ENCODE peak calls at places on chromosomes 5 and 9, in ten cellular contexts. One of them, this sample, is unnamed.

GRCh38 chr5:457195-457961 is 14.4 kb downstream of the EXOC3 start:
- DNase-seq in astrocyte: no peak
- DNase-seq in activated CD4-positive, alpha-beta T cell treated with anti-CD3 and anti-CD28 coated beads for 36 hours: peak; percentile 6
- DNase-seq in stimulated activated CD8-positive, alpha-beta memory T cell treated with anti-CD3 and anti-CD28 coated beads, Interleukin-4, amount 100 ng/mL, for 1 hour: no peak
- DNase-seq in neural crest cell: no peak
- DNase-seq in iris pigment epithelial cell: no peak
- DNase-seq in WTC11: no peak
- DNase-seq in NCI-H2107: no peak
- DNase-seq in uterus: no peak
- DNase-seq in GM20000: no peak
- DNase-seq in this sample: no peak

GRCh38 chr9:22241024-22241423 is 205.6 kb upstream of the DMRTA1 start:
- DNase-seq in uterus: no peak
- DNase-seq in neural crest cell: no peak
- DNase-seq in GM20000: no peak
- DNase-seq in stimulated activated CD8-positive, alpha-beta memory T cell treated with anti-CD3 and anti-CD28 coated beads, Interleukin-4, amount 100 ng/mL, for 1 hour: no peak
- DNase-seq in activated CD4-positive, alpha-beta T cell treated with anti-CD3 and anti-CD28 coated beads for 36 hours: no peak
- DNase-seq in iris pigment epithelial cell: no peak
- DNase-seq in NCI-H2107: no peak
- DNase-seq in astrocyte: peak; percentile 20
- DNase-seq in WTC11: no peak
- DNase-seq in this sample: no peak

GRCh38 chr9:706606-707451 is 134.7 kb upstream of the DMRT1 start:
- DNase-seq in neural crest cell: peak; percentile 34
- DNase-seq in astrocyte: peak; percentile 62
- DNase-seq in NCI-H2107: no peak
- DNase-seq in WTC11: peak; percentile 64
- DNase-seq in GM20000: peak; percentile 60
- DNase-seq in stimulated activated CD8-positive, alpha-beta memory T cell treated with anti-CD3 and anti-CD28 coated beads, Interleukin-4, amount 100 ng/mL, for 1 hour: no peak
- DNase-seq in iris pigment epithelial cell: peak; percentile 77
- DNase-seq in uterus: peak; percentile 71
- DNase-seq in activated CD4-positive, alpha-beta T cell treated with anti-CD3 and anti-CD28 coated beads for 36 hours: peak; percentile 43
- DNase-seq in this sample: peak; percentile 61

GRCh38 chr5:14767942-14768837 is 103.4 kb downstream of the ANKH start:
- DNase-seq in NCI-H2107: peak; percentile 40
- DNase-seq in neural crest cell: no peak
- DNase-seq in activated CD4-positive, alpha-beta T cell treated with anti-CD3 and anti-CD28 coated beads for 36 hours: no peak
- DNase-seq in GM20000: peak; percentile 11
- DNase-seq in astrocyte: no peak
- DNase-seq in stimulated activated CD8-positive, alpha-beta memory T cell treated with anti-CD3 and anti-CD28 coated beads, Interleukin-4, amount 100 ng/mL, for 1 hour: no peak
- DNase-seq in uterus: no peak
- DNase-seq in WTC11: no peak
- DNase-seq in iris pigment epithelial cell: peak; percentile 24
- DNase-seq in this sample: no peak

GRCh38 chr5:134732819-134733218 is 5.5 kb upstream of the CAMLG start:
- DNase-seq in GM20000: no peak
- DNase-seq in stimulated activated CD8-positive, alpha-beta memory T cell treated with anti-CD3 and anti-CD28 coated beads, Interleukin-4, amount 100 ng/mL, for 1 hour: no peak
- DNase-seq in activated CD4-positive, alpha-beta T cell treated with anti-CD3 and anti-CD28 coated beads for 36 hours: no peak
- DNase-seq in iris pigment epithelial cell: no peak
- DNase-seq in astrocyte: no peak
- DNase-seq in uterus: no peak
- DNase-seq in neural crest cell: no peak
- DNase-seq in NCI-H2107: no peak
- DNase-seq in WTC11: no peak
- DNase-seq in this sample: no peak

GRCh38 chr9:114850871-114851270 is 45.0 kb upstream of the TNFSF15 start:
- DNase-seq in NCI-H2107: no peak
- DNase-seq in uterus: no peak
- DNase-seq in neural crest cell: no peak
- DNase-seq in stimulated activated CD8-positive, alpha-beta memory T cell treated with anti-CD3 and anti-CD28 coated beads, Interleukin-4, amount 100 ng/mL, for 1 hour: no peak
- DNase-seq in iris pigment epithelial cell: no peak
- DNase-seq in astrocyte: peak; percentile 29
- DNase-seq in WTC11: no peak
- DNase-seq in activated CD4-positive, alpha-beta T cell treated with anti-CD3 and anti-CD28 coated beads for 36 hours: peak; percentile 52
- DNase-seq in GM20000: no peak
- DNase-seq in this sample: peak; percentile 39

GRCh38 chr5:175696139-175696854 is 38.4 kb downstream of the HRH2 start:
- DNase-seq in NCI-H2107: no peak
- DNase-seq in neural crest cell: peak; percentile 49
- DNase-seq in iris pigment epithelial cell: peak; percentile 8
- DNase-seq in GM20000: peak; percentile 31
- DNase-seq in stimulated activated CD8-positive, alpha-beta memory T cell treated with anti-CD3 and anti-CD28 coated beads, Interleukin-4, amount 100 ng/mL, for 1 hour: peak; percentile 36
- DNase-seq in activated CD4-positive, alpha-beta T cell treated with anti-CD3 and anti-CD28 coated beads for 36 hours: peak; percentile 94
- DNase-seq in uterus: peak; percentile 26
- DNase-seq in WTC11: peak; percentile 84
- DNase-seq in astrocyte: no peak
- DNase-seq in this sample: peak; percentile 89

GRCh38 chr5:154190652-154191304 is at the start of gene GALNT10:
- DNase-seq in NCI-H2107: no peak
- DNase-seq in WTC11: no peak
- DNase-seq in iris pigment epithelial cell: peak; percentile 71
- DNase-seq in neural crest cell: no peak
- DNase-seq in uterus: peak; percentile 61
- DNase-seq in activated CD4-positive, alpha-beta T cell treated with anti-CD3 and anti-CD28 coated beads for 36 hours: peak; percentile 78
- DNase-seq in astrocyte: no peak
- DNase-seq in GM20000: peak; percentile 95
- DNase-seq in stimulated activated CD8-positive, alpha-beta memory T cell treated with anti-CD3 and anti-CD28 coated beads, Interleukin-4, amount 100 ng/mL, for 1 hour: no peak
- DNase-seq in this sample: peak; percentile 58

GRCh38 chr5:172188893-172189692 is 1.1 kb upstream of the STK10 start:
- DNase-seq in astrocyte: peak; percentile 73
- DNase-seq in WTC11: peak; percentile 55
- DNase-seq in GM20000: no peak
- DNase-seq in activated CD4-positive, alpha-beta T cell treated with anti-CD3 and anti-CD28 coated beads for 36 hours: no peak
- DNase-seq in uterus: peak; percentile 15
- DNase-seq in NCI-H2107: no peak
- DNase-seq in iris pigment epithelial cell: peak; percentile 42
- DNase-seq in neural crest cell: peak; percentile 29
- DNase-seq in stimulated activated CD8-positive, alpha-beta memory T cell treated with anti-CD3 and anti-CD28 coated beads, Interleukin-4, amount 100 ng/mL, for 1 hour: no peak
- DNase-seq in this sample: no peak

GRCh38 chr9:86652696-86653095 is 294.6 kb downstream of the GAS1 start:
- DNase-seq in neural crest cell: no peak
- DNase-seq in astrocyte: no peak
- DNase-seq in activated CD4-positive, alpha-beta T cell treated with anti-CD3 and anti-CD28 coated beads for 36 hours: no peak
- DNase-seq in stimulated activated CD8-positive, alpha-beta memory T cell treated with anti-CD3 and anti-CD28 coated beads, Interleukin-4, amount 100 ng/mL, for 1 hour: no peak
- DNase-seq in iris pigment epithelial cell: no peak
- DNase-seq in uterus: no peak
- DNase-seq in NCI-H2107: no peak
- DNase-seq in GM20000: no peak
- DNase-seq in WTC11: no peak
- DNase-seq in this sample: no peak

GRCh38 chr9:101119206-101119819 is 90.8 kb downstream of the PLPPR1 start:
- DNase-seq in iris pigment epithelial cell: peak; percentile 27
- DNase-seq in WTC11: peak; percentile 85
- DNase-seq in activated CD4-positive, alpha-beta T cell treated with anti-CD3 and anti-CD28 coated beads for 36 hours: peak; percentile 57
- DNase-seq in stimulated activated CD8-positive, alpha-beta memory T cell treated with anti-CD3 and anti-CD28 coated beads, Interleukin-4, amount 100 ng/mL, for 1 hour: no peak
- DNase-seq in neural crest cell: peak; percentile 55
- DNase-seq in GM20000: peak; percentile 47
- DNase-seq in astrocyte: no peak
- DNase-seq in NCI-H2107: peak; percentile 55
- DNase-seq in uterus: no peak
- DNase-seq in this sample: peak; percentile 44

GRCh38 chr5:159486836-159487235 is 156.5 kb upstream of the IL12B start:
- DNase-seq in NCI-H2107: no peak
- DNase-seq in iris pigment epithelial cell: no peak
- DNase-seq in stimulated activated CD8-positive, alpha-beta memory T cell treated with anti-CD3 and anti-CD28 coated beads, Interleukin-4, amount 100 ng/mL, for 1 hour: no peak
- DNase-seq in activated CD4-positive, alpha-beta T cell treated with anti-CD3 and anti-CD28 coated beads for 36 hours: no peak
- DNase-seq in astrocyte: no peak
- DNase-seq in uterus: no peak
- DNase-seq in GM20000: no peak
- DNase-seq in WTC11: no peak
- DNase-seq in neural crest cell: no peak
- DNase-seq in this sample: no peak

GRCh38 chr5:83084336-83084735 is 7.0 kb downstream of the XRCC4 start:
- DNase-seq in GM20000: no peak
- DNase-seq in WTC11: no peak
- DNase-seq in activated CD4-positive, alpha-beta T cell treated with anti-CD3 and anti-CD28 coated beads for 36 hours: no peak
- DNase-seq in neural crest cell: no peak
- DNase-seq in uterus: no peak
- DNase-seq in astrocyte: no peak
- DNase-seq in iris pigment epithelial cell: no peak
- DNase-seq in stimulated activated CD8-positive, alpha-beta memory T cell treated with anti-CD3 and anti-CD28 coated beads, Interleukin-4, amount 100 ng/mL, for 1 hour: no peak
- DNase-seq in NCI-H2107: no peak
- DNase-seq in this sample: no peak

GRCh38 chr9:137917795-137918194 is 40.2 kb downstream of the CACNA1B start:
- DNase-seq in GM20000: no peak
- DNase-seq in stimulated activated CD8-positive, alpha-beta memory T cell treated with anti-CD3 and anti-CD28 coated beads, Interleukin-4, amount 100 ng/mL, for 1 hour: no peak
- DNase-seq in uterus: no peak
- DNase-seq in neural crest cell: no peak
- DNase-seq in iris pigment epithelial cell: no peak
- DNase-seq in astrocyte: no peak
- DNase-seq in activated CD4-positive, alpha-beta T cell treated with anti-CD3 and anti-CD28 coated beads for 36 hours: no peak
- DNase-seq in WTC11: no peak
- DNase-seq in NCI-H2107: no peak
- DNase-seq in this sample: no peak

GRCh38 chr9:136110082-136111061 is 8.3 kb downstream of the TMEM250 start:
- DNase-seq in GM20000: no peak
- DNase-seq in NCI-H2107: no peak
- DNase-seq in uterus: no peak
- DNase-seq in activated CD4-positive, alpha-beta T cell treated with anti-CD3 and anti-CD28 coated beads for 36 hours: peak; percentile 78
- DNase-seq in neural crest cell: no peak
- DNase-seq in iris pigment epithelial cell: peak; percentile 45
- DNase-seq in astrocyte: no peak
- DNase-seq in stimulated activated CD8-positive, alpha-beta memory T cell treated with anti-CD3 and anti-CD28 coated beads, Interleukin-4, amount 100 ng/mL, for 1 hour: no peak
- DNase-seq in WTC11: no peak
- DNase-seq in this sample: peak; percentile 70

GRCh38 chr9:115118471-115119156 is 657 bp upstream of the TNC start:
- DNase-seq in uterus: peak; percentile 73
- DNase-seq in NCI-H2107: no peak
- DNase-seq in astrocyte: peak; percentile 90
- DNase-seq in GM20000: no peak
- DNase-seq in iris pigment epithelial cell: peak; percentile 89
- DNase-seq in stimulated activated CD8-positive, alpha-beta memory T cell treated with anti-CD3 and anti-CD28 coated beads, Interleukin-4, amount 100 ng/mL, for 1 hour: no peak
- DNase-seq in neural crest cell: peak; percentile 4
- DNase-seq in activated CD4-positive, alpha-beta T cell treated with anti-CD3 and anti-CD28 coated beads for 36 hours: peak; percentile 11
- DNase-seq in WTC11: peak; percentile 65
- DNase-seq in this sample: peak; percentile 4

GRCh38 chr5:121698690-121699089 is 153.0 kb upstream of the FTMT start:
- DNase-seq in WTC11: no peak
- DNase-seq in GM20000: no peak
- DNase-seq in astrocyte: no peak
- DNase-seq in activated CD4-positive, alpha-beta T cell treated with anti-CD3 and anti-CD28 coated beads for 36 hours: no peak
- DNase-seq in iris pigment epithelial cell: no peak
- DNase-seq in stimulated activated CD8-positive, alpha-beta memory T cell treated with anti-CD3 and anti-CD28 coated beads, Interleukin-4, amount 100 ng/mL, for 1 hour: no peak
- DNase-seq in neural crest cell: no peak
- DNase-seq in uterus: no peak
- DNase-seq in NCI-H2107: no peak
- DNase-seq in this sample: no peak

GRCh38 chr9:13410566-13411031 is 131.1 kb upstream of the MPDZ start:
- DNase-seq in NCI-H2107: no peak
- DNase-seq in stimulated activated CD8-positive, alpha-beta memory T cell treated with anti-CD3 and anti-CD28 coated beads, Interleukin-4, amount 100 ng/mL, for 1 hour: no peak
- DNase-seq in uterus: no peak
- DNase-seq in GM20000: no peak
- DNase-seq in activated CD4-positive, alpha-beta T cell treated with anti-CD3 and anti-CD28 coated beads for 36 hours: no peak
- DNase-seq in astrocyte: peak; percentile 61
- DNase-seq in iris pigment epithelial cell: peak; percentile 22
- DNase-seq in WTC11: no peak
- DNase-seq in neural crest cell: no peak
- DNase-seq in this sample: no peak

GRCh38 chr9:113596616-113597320 is 133.2 kb downstream of the RGS3 start:
- DNase-seq in NCI-H2107: no peak
- DNase-seq in neural crest cell: no peak
- DNase-seq in uterus: no peak
- DNase-seq in WTC11: no peak
- DNase-seq in activated CD4-positive, alpha-beta T cell treated with anti-CD3 and anti-CD28 coated beads for 36 hours: no peak
- DNase-seq in GM20000: no peak
- DNase-seq in stimulated activated CD8-positive, alpha-beta memory T cell treated with anti-CD3 and anti-CD28 coated beads, Interleukin-4, amount 100 ng/mL, for 1 hour: no peak
- DNase-seq in astrocyte: no peak
- DNase-seq in iris pigment epithelial cell: no peak
- DNase-seq in this sample: no peak

GRCh38 chr5:127746756-127747155 is 43.6 kb downstream of the CCDC192 start:
- DNase-seq in stimulated activated CD8-positive, alpha-beta memory T cell treated with anti-CD3 and anti-CD28 coated beads, Interleukin-4, amount 100 ng/mL, for 1 hour: no peak
- DNase-seq in neural crest cell: no peak
- DNase-seq in iris pigment epithelial cell: peak; percentile 45
- DNase-seq in GM20000: peak; percentile 25
- DNase-seq in astrocyte: peak; percentile 17
- DNase-seq in uterus: no peak
- DNase-seq in activated CD4-positive, alpha-beta T cell treated with anti-CD3 and anti-CD28 coated beads for 36 hours: no peak
- DNase-seq in WTC11: no peak
- DNase-seq in NCI-H2107: no peak
- DNase-seq in this sample: no peak

GRCh38 chr9:106945727-106946690 is 83.0 kb downstream of the ZNF462 start:
- DNase-seq in iris pigment epithelial cell: peak; percentile 90
- DNase-seq in WTC11: no peak
- DNase-seq in neural crest cell: no peak
- DNase-seq in NCI-H2107: no peak
- DNase-seq in GM20000: no peak
- DNase-seq in stimulated activated CD8-positive, alpha-beta memory T cell treated with anti-CD3 and anti-CD28 coated beads, Interleukin-4, amount 100 ng/mL, for 1 hour: no peak
- DNase-seq in uterus: no peak
- DNase-seq in activated CD4-positive, alpha-beta T cell treated with anti-CD3 and anti-CD28 coated beads for 36 hours: no peak
- DNase-seq in astrocyte: peak; percentile 90
- DNase-seq in this sample: no peak

GRCh38 chr5:77015938-77016569 is 14.2 kb upstream of the AGGF1 start:
- DNase-seq in activated CD4-positive, alpha-beta T cell treated with anti-CD3 and anti-CD28 coated beads for 36 hours: no peak
- DNase-seq in GM20000: peak; percentile 25
- DNase-seq in astrocyte: peak; percentile 54
- DNase-seq in neural crest cell: no peak
- DNase-seq in NCI-H2107: no peak
- DNase-seq in uterus: no peak
- DNase-seq in stimulated activated CD8-positive, alpha-beta memory T cell treated with anti-CD3 and anti-CD28 coated beads, Interleukin-4, amount 100 ng/mL, for 1 hour: no peak
- DNase-seq in iris pigment epithelial cell: peak; percentile 72
- DNase-seq in WTC11: no peak
- DNase-seq in this sample: no peak

GRCh38 chr9:118170032-118170955 is 466.1 kb downstream of the TLR4 start:
- DNase-seq in GM20000: peak; percentile 9
- DNase-seq in WTC11: peak; percentile 66
- DNase-seq in uterus: no peak
- DNase-seq in NCI-H2107: peak; percentile 1
- DNase-seq in neural crest cell: peak; percentile 40
- DNase-seq in stimulated activated CD8-positive, alpha-beta memory T cell treated with anti-CD3 and anti-CD28 coated beads, Interleukin-4, amount 100 ng/mL, for 1 hour: no peak
- DNase-seq in astrocyte: peak; percentile 37
- DNase-seq in iris pigment epithelial cell: peak; percentile 42
- DNase-seq in activated CD4-positive, alpha-beta T cell treated with anti-CD3 and anti-CD28 coated beads for 36 hours: peak; percentile 7
- DNase-seq in this sample: no peak

GRCh38 chr5:85732185-85732584 is 885.6 kb upstream of the COX7C start:
- DNase-seq in GM20000: no peak
- DNase-seq in WTC11: no peak
- DNase-seq in activated CD4-positive, alpha-beta T cell treated with anti-CD3 and anti-CD28 coated beads for 36 hours: no peak
- DNase-seq in uterus: no peak
- DNase-seq in NCI-H2107: no peak
- DNase-seq in astrocyte: no peak
- DNase-seq in stimulated activated CD8-positive, alpha-beta memory T cell treated with anti-CD3 and anti-CD28 coated beads, Interleukin-4, amount 100 ng/mL, for 1 hour: no peak
- DNase-seq in neural crest cell: no peak
- DNase-seq in iris pigment epithelial cell: no peak
- DNase-seq in this sample: no peak

GRCh38 chr5:96067902-96068614 is 106.4 kb upstream of the ELL2 start:
- DNase-seq in uterus: no peak
- DNase-seq in astrocyte: peak; percentile 96
- DNase-seq in activated CD4-positive, alpha-beta T cell treated with anti-CD3 and anti-CD28 coated beads for 36 hours: peak; percentile 36
- DNase-seq in stimulated activated CD8-positive, alpha-beta memory T cell treated with anti-CD3 and anti-CD28 coated beads, Interleukin-4, amount 100 ng/mL, for 1 hour: no peak
- DNase-seq in iris pigment epithelial cell: peak; percentile 96
- DNase-seq in GM20000: no peak
- DNase-seq in WTC11: no peak
- DNase-seq in NCI-H2107: no peak
- DNase-seq in neural crest cell: no peak
- DNase-seq in this sample: peak; percentile 20

GRCh38 chr9:121634800-121635261 is 16.6 kb upstream of the DAB2IP start:
- DNase-seq in GM20000: peak; percentile 33
- DNase-seq in stimulated activated CD8-positive, alpha-beta memory T cell treated with anti-CD3 and anti-CD28 coated beads, Interleukin-4, amount 100 ng/mL, for 1 hour: no peak
- DNase-seq in WTC11: peak; percentile 70
- DNase-seq in activated CD4-positive, alpha-beta T cell treated with anti-CD3 and anti-CD28 coated beads for 36 hours: no peak
- DNase-seq in iris pigment epithelial cell: no peak
- DNase-seq in NCI-H2107: no peak
- DNase-seq in uterus: peak; percentile 54
- DNase-seq in neural crest cell: peak; percentile 50
- DNase-seq in astrocyte: no peak
- DNase-seq in this sample: peak; percentile 24

GRCh38 chr9:117156771-117157535 is 257.9 kb downstream of the ASTN2 start:
- DNase-seq in astrocyte: no peak
- DNase-seq in GM20000: no peak
- DNase-seq in stimulated activated CD8-positive, alpha-beta memory T cell treated with anti-CD3 and anti-CD28 coated beads, Interleukin-4, amount 100 ng/mL, for 1 hour: no peak
- DNase-seq in uterus: no peak
- DNase-seq in neural crest cell: no peak
- DNase-seq in NCI-H2107: no peak
- DNase-seq in WTC11: no peak
- DNase-seq in activated CD4-positive, alpha-beta T cell treated with anti-CD3 and anti-CD28 coated beads for 36 hours: no peak
- DNase-seq in iris pigment epithelial cell: no peak
- DNase-seq in this sample: no peak

GRCh38 chr5:68080282-68081050 is 135.1 kb upstream of the PIK3R1 start:
- DNase-seq in neural crest cell: no peak
- DNase-seq in NCI-H2107: no peak
- DNase-seq in astrocyte: no peak
- DNase-seq in stimulated activated CD8-positive, alpha-beta memory T cell treated with anti-CD3 and anti-CD28 coated beads, Interleukin-4, amount 100 ng/mL, for 1 hour: no peak
- DNase-seq in activated CD4-positive, alpha-beta T cell treated with anti-CD3 and anti-CD28 coated beads for 36 hours: no peak
- DNase-seq in uterus: no peak
- DNase-seq in GM20000: no peak
- DNase-seq in iris pigment epithelial cell: no peak
- DNase-seq in WTC11: no peak
- DNase-seq in this sample: no peak